ENCODE peak calls at places on chromosome 22, in seven cellular contexts. One of them, this sample, is unnamed.

GRCh38 chr22:48217596-48217995 is 1455.1 kb downstream of the TBC1D22A start:
- DNase-seq in esophagus muscularis mucosa: peak; percentile 60
- DNase-seq in astrocyte of the cerebellum: no peak
- DNase-seq in GM12865: no peak
- DNase-seq in neural crest cell: no peak
- DNase-seq in GM23338: no peak
- DNase-seq in WTC11: no peak
- DNase-seq in this sample: no peak

GRCh38 chr22:49046546-49047305 is 780.9 kb downstream of the BRD1 start:
- DNase-seq in GM12865: no peak
- DNase-seq in neural crest cell: peak; percentile 73
- DNase-seq in GM23338: no peak
- DNase-seq in esophagus muscularis mucosa: no peak
- DNase-seq in WTC11: peak; percentile 90
- DNase-seq in astrocyte of the cerebellum: no peak
- DNase-seq in this sample: no peak

GRCh38 chr22:46545041-46545796 is 7.8 kb upstream of the CELSR1 start:
- DNase-seq in neural crest cell: no peak
- DNase-seq in GM12865: peak; percentile 59
- DNase-seq in GM23338: no peak
- DNase-seq in esophagus muscularis mucosa: no peak
- DNase-seq in WTC11: no peak
- DNase-seq in astrocyte of the cerebellum: no peak
- DNase-seq in this sample: no peak

GRCh38 chr22:47409501-47410275 is 647.2 kb downstream of the TBC1D22A start:
- DNase-seq in WTC11: no peak
- DNase-seq in GM12865: no peak
- DNase-seq in esophagus muscularis mucosa: no peak
- DNase-seq in GM23338: no peak
- DNase-seq in astrocyte of the cerebellum: no peak
- DNase-seq in neural crest cell: no peak
- DNase-seq in this sample: no peak

GRCh38 chr22:43313497-43314474 is 29.4 kb downstream of the SCUBE1 start:
- DNase-seq in GM23338: peak; percentile 27
- DNase-seq in WTC11: no peak
- DNase-seq in astrocyte of the cerebellum: no peak
- DNase-seq in GM12865: no peak
- DNase-seq in esophagus muscularis mucosa: no peak
- DNase-seq in neural crest cell: no peak
- DNase-seq in this sample: no peak

GRCh38 chr22:33539902-33540751 is 380.1 kb downstream of the LARGE1 start:
- DNase-seq in GM12865: peak; percentile 14
- DNase-seq in astrocyte of the cerebellum: no peak
- DNase-seq in esophagus muscularis mucosa: no peak
- DNase-seq in WTC11: no peak
- DNase-seq in GM23338: no peak
- DNase-seq in neural crest cell: no peak
- DNase-seq in this sample: no peak

GRCh38 chr22:37995460-37995859 is 11.1 kb upstream of the SOX10 start:
- DNase-seq in WTC11: no peak
- DNase-seq in neural crest cell: no peak
- DNase-seq in GM12865: no peak
- DNase-seq in GM23338: no peak
- DNase-seq in esophagus muscularis mucosa: no peak
- DNase-seq in astrocyte of the cerebellum: no peak
- DNase-seq in this sample: no peak

GRCh38 chr22:43541022-43541421 is 129.2 kb downstream of the MPPED1 start:
- DNase-seq in GM12865: no peak
- DNase-seq in WTC11: no peak
- DNase-seq in astrocyte of the cerebellum: no peak
- DNase-seq in neural crest cell: no peak
- DNase-seq in GM23338: no peak
- DNase-seq in esophagus muscularis mucosa: no peak
- DNase-seq in this sample: no peak

GRCh38 chr22:27727673-27728451 is 73.7 kb downstream of the MN1 start:
- DNase-seq in GM23338: no peak
- DNase-seq in esophagus muscularis mucosa: no peak
- DNase-seq in WTC11: no peak
- DNase-seq in astrocyte of the cerebellum: no peak
- DNase-seq in neural crest cell: no peak
- DNase-seq in GM12865: no peak
- DNase-seq in this sample: no peak

GRCh38 chr22:48249721-48250268 is 1487.3 kb downstream of the TBC1D22A start:
- DNase-seq in GM12865: no peak
- DNase-seq in WTC11: no peak
- DNase-seq in GM23338: no peak
- DNase-seq in esophagus muscularis mucosa: no peak
- DNase-seq in astrocyte of the cerebellum: no peak
- DNase-seq in neural crest cell: no peak
- DNase-seq in this sample: no peak

GRCh38 chr22:42720263-42721044 is at the start of gene A4GALT:
- DNase-seq in esophagus muscularis mucosa: no peak
- DNase-seq in GM23338: peak; percentile 54
- DNase-seq in GM12865: peak; percentile 39
- DNase-seq in WTC11: peak; percentile 45
- DNase-seq in neural crest cell: no peak
- DNase-seq in astrocyte of the cerebellum: no peak
- DNase-seq in this sample: peak; percentile 80

GRCh38 chr22:50270302-50271010 is at the start of gene MAPK11:
- DNase-seq in GM12865: peak; percentile 77
- DNase-seq in esophagus muscularis mucosa: no peak
- DNase-seq in WTC11: peak; percentile 87
- DNase-seq in astrocyte of the cerebellum: no peak
- DNase-seq in GM23338: peak; percentile 92
- DNase-seq in neural crest cell: peak; percentile 67
- DNase-seq in this sample: peak; percentile 78

GRCh38 chr22:50269573-50270301 is 443 bp downstream of the MAPK11 start:
- DNase-seq in GM23338: no peak
- DNase-seq in esophagus muscularis mucosa: no peak
- DNase-seq in neural crest cell: no peak
- DNase-seq in GM12865: peak; percentile 67
- DNase-seq in astrocyte of the cerebellum: no peak
- DNase-seq in WTC11: peak; percentile 35
- DNase-seq in this sample: peak; percentile 72

GRCh38 chr22:50268655-50269113 is 1.5 kb downstream of the MAPK11 start:
- DNase-seq in GM23338: no peak
- DNase-seq in neural crest cell: no peak
- DNase-seq in esophagus muscularis mucosa: no peak
- DNase-seq in astrocyte of the cerebellum: no peak
- DNase-seq in GM12865: no peak
- DNase-seq in WTC11: no peak
- DNase-seq in this sample: no peak

GRCh38 chr22:50266994-50267393 is 3.2 kb downstream of the MAPK11 start:
- DNase-seq in esophagus muscularis mucosa: no peak
- DNase-seq in astrocyte of the cerebellum: no peak
- DNase-seq in GM23338: no peak
- DNase-seq in neural crest cell: no peak
- DNase-seq in WTC11: no peak
- DNase-seq in GM12865: no peak
- DNase-seq in this sample: no peak

GRCh38 chr22:50267591-50268390 is 2.4 kb downstream of the MAPK11 start:
- DNase-seq in esophagus muscularis mucosa: no peak
- DNase-seq in astrocyte of the cerebellum: no peak
- DNase-seq in neural crest cell: no peak
- DNase-seq in GM12865: peak; percentile 59
- DNase-seq in GM23338: peak; percentile 81
- DNase-seq in WTC11: peak; percentile 74
- DNase-seq in this sample: peak; percentile 78
- TF ChIP-seq CTCF in esophagus muscularis mucosa: no peak
- TF ChIP-seq CTCF in astrocyte of the cerebellum: peak; percentile 24
- TF ChIP-seq CTCF in neural crest cell: peak; percentile 39
- TF ChIP-seq CTCF in GM12865: peak; percentile 27
- TF ChIP-seq CTCF in GM23338: peak; percentile 9
- TF ChIP-seq CTCF in WTC11: no peak
- TF ChIP-seq CTCF in this sample: peak; percentile 45

GRCh38 chr22:36853407-36854099 is 7.3 kb upstream of the NCF4 start:
- DNase-seq in GM23338: peak; percentile 93
- DNase-seq in WTC11: peak; percentile 93
- DNase-seq in astrocyte of the cerebellum: no peak
- DNase-seq in esophagus muscularis mucosa: no peak
- DNase-seq in GM12865: peak; percentile 85
- DNase-seq in neural crest cell: peak; percentile 87
- DNase-seq in this sample: peak; percentile 78
- TF ChIP-seq CTCF in GM23338: peak; percentile 89
- TF ChIP-seq CTCF in WTC11: peak; percentile 80
- TF ChIP-seq CTCF in astrocyte of the cerebellum: peak; percentile 58
- TF ChIP-seq CTCF in esophagus muscularis mucosa: peak; percentile 36
- TF ChIP-seq CTCF in GM12865: peak; percentile 73
- TF ChIP-seq CTCF in neural crest cell: peak; percentile 71
- TF ChIP-seq CTCF in this sample: peak; percentile 77

GRCh38 chr22:39943366-39943765 is 16.8 kb upstream of the TMA7B start:
- DNase-seq in GM12865: peak; percentile 32
- DNase-seq in GM23338: peak; percentile 83
- DNase-seq in WTC11: peak; percentile 70
- DNase-seq in esophagus muscularis mucosa: no peak
- DNase-seq in neural crest cell: no peak
- DNase-seq in astrocyte of the cerebellum: no peak
- DNase-seq in this sample: no peak
- TF ChIP-seq CTCF in GM12865: peak; percentile 20
- TF ChIP-seq CTCF in GM23338: peak; percentile 49
- TF ChIP-seq CTCF in WTC11: peak; percentile 13
- TF ChIP-seq CTCF in esophagus muscularis mucosa: no peak
- TF ChIP-seq CTCF in neural crest cell: peak; percentile 27
- TF ChIP-seq CTCF in astrocyte of the cerebellum: no peak
- TF ChIP-seq CTCF in this sample: no peak

DNA sequence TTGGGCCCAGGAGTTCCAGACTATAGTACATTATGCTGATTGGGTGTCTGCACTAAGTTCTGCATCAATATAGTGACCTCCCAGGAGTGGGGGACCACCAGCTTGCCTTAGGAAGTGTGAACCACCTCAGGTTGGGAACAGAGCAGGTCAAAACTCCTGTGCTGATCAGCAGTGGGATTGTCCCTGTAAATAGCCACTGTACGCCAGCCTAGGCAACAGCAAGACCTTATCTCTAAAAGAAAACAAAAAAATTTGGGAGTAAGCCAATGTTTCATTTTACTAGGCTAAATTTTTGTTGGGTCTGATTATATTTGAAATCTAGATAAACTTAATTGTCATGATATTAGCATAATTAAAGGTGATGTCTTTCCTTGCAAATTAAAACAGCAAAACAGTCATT is 3.4 kb downstream of the DEPDC5 start:
- DNase-seq in astrocyte of the cerebellum: no peak
- DNase-seq in GM23338: no peak
- DNase-seq in esophagus muscularis mucosa: no peak
- DNase-seq in GM12865: no peak
- DNase-seq in WTC11: no peak
- DNase-seq in neural crest cell: no peak
- DNase-seq in this sample: no peak
- TF ChIP-seq CTCF in astrocyte of the cerebellum: no peak
- TF ChIP-seq CTCF in GM23338: no peak
- TF ChIP-seq CTCF in esophagus muscularis mucosa: no peak
- TF ChIP-seq CTCF in GM12865: no peak
- TF ChIP-seq CTCF in WTC11: no peak
- TF ChIP-seq CTCF in neural crest cell: no peak
- TF ChIP-seq CTCF in this sample: no peak